ENCODE peak calls at places on chromosomes 12 and 14, in four cellular contexts. Y is pancreas, X is stomach, Q is esophagus squamous epithelium. F is an unnamed sample.

GRCh38 chr12:99619389-99620158 is 28.0 kb upstream of the GARIN6 start:
- DNase-seq in Y (no peak), X (no peak), Q (no peak), F (no peak)

GRCh38 chr12:132130690-132131089 is 13.4 kb downstream of the DDX51 start:
- DNase-seq in Y (no peak), X (no peak), Q (no peak), F (no peak)

GRCh38 chr12:19908825-19909224 is 459.5 kb upstream of the PDE3A start:
- DNase-seq in Y (no peak), X (no peak), Q (no peak), F (no peak)

GRCh38 chr12:114834621-114835020 is 150.6 kb upstream of the TBX3 start:
- DNase-seq in Y (no peak), X (no peak), Q (no peak), F (no peak)

GRCh38 chr12:46332260-46332659 is 40.3 kb downstream of the SLC38A2 start:
- DNase-seq in Y (no peak), X (no peak), Q (no peak), F (no peak)

GRCh38 chr12:32535260-32535999 is 136.1 kb downstream of the FGD4 start:
- DNase-seq in Y (peak; percentile 94), X (peak; percentile 88), Q (no peak), F (peak; percentile 83)

GRCh38 chr12:8661751-8662150 is 875 bp downstream of the MFAP5 start:
- DNase-seq in Y (no peak), X (no peak), Q (no peak), F (no peak)

GRCh38 chr14:96676161-96676560 is 121.0 kb upstream of the VRK1 start:
- DNase-seq in Y (no peak), X (no peak), Q (no peak), F (no peak)

GRCh38 chr12:14099994-14100393 is 118.6 kb upstream of the GRIN2B start:
- DNase-seq in Y (no peak), X (no peak), Q (no peak), F (no peak)

GRCh38 chr12:124632510-124632909 is 65.1 kb upstream of the NCOR2 start:
- DNase-seq in Y (no peak), X (no peak), Q (no peak), F (no peak)

GRCh38 chr14:94541234-94541975 is 19.8 kb upstream of the SERPINA4 start:
- DNase-seq in Y (no peak), X (no peak), Q (no peak), F (no peak)

GRCh38 chr12:58727526-58727925 is 192.8 kb downstream of the LRIG3 start:
- DNase-seq in Y (no peak), X (no peak), Q (no peak), F (no peak)

GRCh38 chr14:77616133-77616453 is 344 bp downstream of the SPTLC2 start:
- DNase-seq in Y (no peak), X (no peak), Q (no peak), F (no peak)

GRCh38 chr14:42110167-42110566 is 503.5 kb downstream of the LRFN5 start:
- DNase-seq in Y (no peak), X (no peak), Q (no peak), F (no peak)

GRCh38 chr14:71371711-71372396 is 464.6 kb downstream of the PCNX1 start:
- DNase-seq in Y (no peak), X (no peak), Q (no peak), F (no peak)

GRCh38 chr12:121295746-121296617 is 527 bp downstream of the CAMKK2 start:
- DNase-seq in Y (peak; percentile 84), X (no peak), Q (no peak), F (peak; percentile 66)

GRCh38 chr12:98532687-98533304 is 17.4 kb downstream of the TMPO start:
- DNase-seq in Y (no peak), X (no peak), Q (no peak), F (no peak)

GRCh38 chr12:79512068-79512467 is 178.7 kb downstream of the PAWR start:
- DNase-seq in Y (no peak), X (no peak), Q (no peak), F (no peak)

GRCh38 chr12:15163577-15163976 is 57.6 kb downstream of the RERG start:
- DNase-seq in Y (no peak), X (no peak), Q (no peak), F (no peak)

GRCh38 chr12:52210186-52210924 is 18.5 kb upstream of the KRT80 start:
- DNase-seq in Y (peak; percentile 25), X (no peak), Q (no peak), F (peak; percentile 52)

GRCh38 chr12:3820122-3820521 is 53.1 kb downstream of the PARP11 start:
- DNase-seq in Y (no peak), X (no peak), Q (no peak), F (no peak)

GRCh38 chr12:98653866-98654493 is 8.9 kb downstream of the APAF1 start:
- DNase-seq in Y (no peak), X (no peak), Q (no peak), F (no peak)

GRCh38 chr12:62799126-62799736 is 135.7 kb downstream of the PPM1H start:
- DNase-seq in Y (no peak), X (peak; percentile 51), Q (no peak), F (no peak)

GRCh38 chr14:31992051-31992450 is 85.1 kb upstream of the ARHGAP5 start:
- DNase-seq in Y (no peak), X (no peak), Q (no peak), F (no peak)

GRCh38 chr12:106101798-106102197 is 37.0 kb downstream of the NUAK1 start:
- DNase-seq in Y (no peak), X (no peak), Q (no peak), F (no peak)

GRCh38 chr14:50318031-50318626 is 6.0 kb downstream of the DMAC2L start:
- DNase-seq in Y (no peak), X (no peak), Q (no peak), F (no peak)

GRCh38 chr12:107330901-107331431 is 237.6 kb upstream of the CRY1 start:
- DNase-seq in Y (no peak), X (no peak), Q (no peak), F (no peak)

GRCh38 chr14:55212611-55213010 is 21.2 kb upstream of the DLGAP5 start:
- DNase-seq in Y (no peak), X (no peak), Q (no peak), F (no peak)

GRCh38 chr14:37591941-37592287 is 3.1 kb downstream of the FOXA1 start:
- DNase-seq in Y (no peak), X (peak; percentile 64), Q (no peak), F (no peak)
- H3K27me3 ChIP-seq in Y (peaks cover 19% of the 10 kb centered on the region), X (peaks cover 34% of the 10 kb centered on the region), Q (no peaks in the 10 kb centered on the region), F (peaks cover 92% of the 10 kb centered on the region)

DNA sequence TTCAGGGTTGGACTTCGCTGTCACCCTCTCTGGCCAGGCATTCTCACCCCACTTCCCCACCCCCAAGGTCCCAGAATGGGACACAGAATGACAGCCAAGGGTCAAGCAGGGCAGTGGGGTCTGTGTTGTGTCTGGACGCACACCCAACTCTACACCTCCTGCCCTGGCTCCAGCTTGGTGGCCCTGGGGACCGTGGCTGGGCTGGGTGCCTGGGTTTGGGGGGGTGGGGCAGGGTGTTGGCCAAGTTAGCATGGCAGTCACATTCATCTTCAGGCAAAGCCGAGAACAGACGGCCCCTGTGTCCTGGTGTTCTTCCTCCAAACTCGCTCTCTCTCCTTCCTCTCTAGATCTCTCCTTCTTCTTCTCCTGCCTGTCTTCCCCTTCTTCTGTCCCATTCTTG is 5.6 kb downstream of the LRP1 start:
- DNase-seq in Y (no peak), X (no peak), Q (no peak), F (no peak)
- H3K4me3 ChIP-seq in Y (no peak overlapping the region), X (peak overlapping the region; percentile 19), Q (no peak overlapping the region), F (peak overlapping the region; percentile 95)

GRCh38 chr14:61262082-61262481 is 19.1 kb downstream of the TMEM30B start:
- DNase-seq in Y (no peak), X (no peak), Q (no peak), F (no peak)
- H3K27me3 ChIP-seq in Y (no peaks in the 10 kb centered on the region), X (no peaks in the 10 kb centered on the region), Q (no peaks in the 10 kb centered on the region), F (peaks cover 5% of the 10 kb centered on the region)

GRCh38 chr14:45252356-45253069 is 489 bp downstream of the MIS18BP1 start:
- DNase-seq in Y (no peak), X (no peak), Q (no peak), F (no peak)

GRCh38 chr14:45253070-45253753 is at the start of gene MIS18BP1:
- DNase-seq in Y (peak; percentile 95), X (peak; percentile 96), Q (peak; percentile 77), F (peak; percentile 98)

GRCh38 chr14:45254771-45255170 is 1.8 kb upstream of the MIS18BP1 start:
- DNase-seq in Y (no peak), X (no peak), Q (no peak), F (no peak)

GRCh38 chr14:45251912-45252311 is 1.1 kb downstream of the MIS18BP1 start:
- DNase-seq in Y (no peak), X (no peak), Q (no peak), F (no peak)

DNA sequence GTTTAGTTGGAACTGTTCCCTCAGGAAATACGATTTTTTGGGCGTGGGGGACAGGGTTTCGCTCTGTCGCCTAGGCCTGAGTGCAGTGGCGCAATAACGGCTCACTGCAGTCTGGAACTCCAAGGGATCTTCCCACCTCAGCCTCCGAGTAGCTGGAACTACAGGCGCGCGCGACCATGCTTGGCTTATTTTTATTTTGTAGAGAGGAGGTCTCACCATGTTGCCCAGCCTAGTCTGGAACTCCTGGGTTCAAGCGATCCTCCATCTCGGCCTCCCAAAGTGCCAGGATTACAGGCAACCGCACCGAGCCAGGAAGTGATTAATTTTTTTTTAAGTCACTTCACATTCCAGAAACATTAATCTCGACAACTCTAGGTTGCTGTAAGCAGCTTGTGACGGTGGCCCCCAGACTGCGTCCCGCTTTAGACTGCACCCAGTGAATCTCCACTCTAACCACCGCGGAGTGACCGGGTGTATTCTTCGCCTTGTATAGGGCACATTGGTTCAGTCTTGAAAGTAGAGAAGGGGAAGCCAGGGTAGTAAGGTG is 825 bp upstream of the MIS18BP1 start:
- DNase-seq in Y (no peak), X (no peak), Q (no peak), F (peak; percentile 65)
- H3K4me3 ChIP-seq in Y (peak overlapping the region; percentile 78), X (peak overlapping the region; percentile 66), Q (peak overlapping the region; percentile 64), F (peak overlapping the region; percentile 86)

DNA sequence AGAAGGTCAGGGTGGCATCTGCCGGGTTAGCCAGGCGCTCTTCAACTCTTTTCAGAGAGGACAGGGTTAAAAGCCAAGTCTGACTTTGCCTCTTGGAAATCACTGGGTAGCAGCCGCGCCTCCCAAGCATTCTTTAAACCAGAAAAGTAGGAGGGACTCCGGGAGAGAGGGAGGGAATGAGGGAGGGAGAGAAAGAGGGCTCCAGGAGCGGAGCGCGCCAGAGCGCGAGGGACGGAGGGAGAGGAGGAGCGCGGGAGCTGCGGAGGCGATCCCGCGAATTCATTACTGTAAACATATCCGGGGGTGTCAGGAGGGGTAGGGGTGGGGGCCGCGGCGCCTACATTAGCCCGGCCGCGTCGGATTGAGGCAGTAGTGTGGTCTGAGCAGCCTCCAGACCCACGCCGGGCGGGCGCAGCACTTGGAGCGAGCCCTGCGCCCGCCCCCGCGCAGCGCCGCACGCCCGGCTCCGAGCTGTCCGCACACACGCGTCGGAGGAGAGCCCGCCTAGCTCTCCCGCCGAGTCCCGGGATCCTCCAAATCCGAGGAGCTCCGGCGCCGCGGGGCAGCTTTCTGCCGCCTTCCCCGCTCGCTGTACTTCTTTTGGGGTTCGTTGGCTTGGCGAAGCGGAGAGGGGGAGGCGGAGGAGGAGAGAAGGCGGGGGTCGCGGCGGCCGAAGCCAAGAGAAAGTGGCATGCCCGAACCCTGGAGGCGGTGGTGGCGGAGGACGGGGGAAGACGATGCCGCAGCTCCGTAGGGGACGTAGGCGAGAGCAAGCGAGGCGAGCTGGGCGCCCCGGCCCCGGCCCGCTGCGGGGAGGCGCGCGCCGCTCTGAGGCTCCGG is 3.3 kb downstream of the FLRT2 start:
- DNase-seq in Y (peak; percentile 76), X (peak; percentile 31), Q (no peak), F (peak; percentile 43)
- H3K27me3 ChIP-seq in Y (no peaks in the 10 kb centered on the region), X (peaks cover 7% of the 10 kb centered on the region), Q (no peaks in the 10 kb centered on the region), F (peaks cover 76% of the 10 kb centered on the region)

DNA sequence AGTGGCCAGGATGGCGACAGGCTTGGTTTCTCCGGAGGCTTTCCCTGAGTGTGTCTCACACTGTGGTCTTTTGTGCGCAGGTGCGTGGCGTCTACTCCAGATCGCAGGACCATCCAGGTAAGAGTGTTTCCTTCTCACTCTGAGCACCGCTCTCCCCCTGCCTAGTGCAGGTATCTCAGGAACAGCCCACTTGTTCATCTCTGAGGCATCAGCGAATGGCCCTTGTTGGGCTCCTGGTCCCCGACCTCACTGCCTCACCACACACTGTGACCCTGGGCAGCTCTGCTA is 781 bp downstream of the ADGRD1 start:
- DNase-seq in Y (no peak), X (no peak), Q (no peak), F (peak; percentile 76)
- H3K4me3 ChIP-seq in Y (peak overlapping the region; percentile 39), X (peak overlapping the region; percentile 47), Q (peak overlapping the region; percentile 49), F (peak overlapping the region; percentile 66)

F was measured in lower lobe of right lung.